ENCODE peak calls at places on chromosomes 11 and 22, in eight cellular contexts. B, L, R, O, U, E, Q and Z are unnamed samples.

GRCh38 chr11:93875637-93876036 is 25.2 kb upstream of the VSTM5 start:
- DNase-seq in B (no peak), L (no peak), R (no peak), O (no peak), U (no peak), E (no peak), Q (no peak), Z (no peak)

GRCh38 chr11:70931430-70931829 is 320.9 kb downstream of the SHANK2 start:
- DNase-seq in B (no peak), L (no peak), R (no peak), O (no peak), U (no peak), E (no peak), Q (no peak), Z (no peak)

GRCh38 chr22:28629420-28630184 is 50.0 kb downstream of the TTC28 start:
- DNase-seq in B (no peak), L (no peak), R (no peak), O (no peak), U (peak), E (no peak), Q (no peak), Z (no peak)

GRCh38 chr11:123590296-123590912 is 64.0 kb downstream of the SCN3B start:
- DNase-seq in B (no peak), L (peak), R (no peak), O (no peak), U (no peak), E (no peak), Q (no peak), Z (no peak)

GRCh38 chr11:78812513-78813293 is 238.0 kb upstream of the NARS2 start:
- DNase-seq in B (no peak), L (no peak), R (no peak), O (no peak), U (no peak), E (no peak), Q (no peak), Z (no peak)

GRCh38 chr11:74138021-74138420 is 32.8 kb downstream of the C2CD3 start:
- DNase-seq in B (no peak), L (no peak), R (no peak), O (no peak), U (no peak), E (no peak), Q (no peak), Z (no peak)

GRCh38 chr22:46770726-46771125 is 8.3 kb downstream of the TBC1D22A start:
- DNase-seq in B (no peak), L (no peak), R (no peak), O (no peak), U (no peak), E (no peak), Q (no peak), Z (no peak)

GRCh38 chr11:83092488-83093384 is 21.0 kb upstream of the RAB30 start:
- DNase-seq in B (no peak), L (no peak), R (peak), O (no peak), U (no peak), E (no peak), Q (peak), Z (no peak)

GRCh38 chr11:22674470-22675426 is 8.3 kb downstream of the GAS2 start:
- DNase-seq in B (no peak), L (no peak), R (no peak), O (no peak), U (no peak), E (no peak), Q (no peak), Z (no peak)

GRCh38 chr11:112499153-112499907 is 238.7 kb upstream of the PLET1 start:
- DNase-seq in B (no peak), L (no peak), R (no peak), O (no peak), U (no peak), E (no peak), Q (no peak), Z (no peak)

GRCh38 chr11:119422505-119423416 is at the start of gene THY1:
- DNase-seq in B (no peak), L (peak), R (peak), O (no peak), U (no peak), E (no peak), Q (no peak), Z (no peak)

GRCh38 chr11:62715150-62716130 is 8.0 kb downstream of the GNG3 start:
- DNase-seq in B (no peak), L (no peak), R (no peak), O (no peak), U (no peak), E (no peak), Q (no peak), Z (no peak)

GRCh38 chr11:108647701-108648527 is 17.0 kb upstream of the DDX10 start:
- DNase-seq in B (peak), L (peak), R (peak), O (peak), U (peak), E (peak), Q (peak), Z (peak)